ENCODE peak calls at places on chromosome 10, in eight cellular contexts. W is RWPE1, L is brain microvascular endothelial cell, J is foreskin keratinocyte, V is aorta, T is psoas muscle, S is neuronal stem cell, N is GM23248. U is an unnamed sample.

GRCh38 chr10:97940534-97940933 is 89.9 kb downstream of the CRTAC1 start:
- DNase-seq in W (no peak), L (no peak), J (no peak), V (no peak), T (no peak), S (no peak), N (no peak), U (no peak)

GRCh38 chr10:17073720-17074547 is 55.7 kb downstream of the CUBN start:
- DNase-seq in W (no peak), L (no peak), J (no peak), V (no peak), T (no peak), S (no peak), N (peak), U (no peak)

GRCh38 chr10:46283217-46283944 is 3.4 kb upstream of the ANTXRL start:
- DNase-seq in W (no peak), L (no peak), J (no peak), V (no peak), T (no peak), S (no peak), N (no peak), U (no peak)

GRCh38 chr10:104339469-104340098 is 1.3 kb upstream of the ITPRIP start:
- DNase-seq in W (no peak), L (peak), J (no peak), V (no peak), T (no peak), S (no peak), N (peak), U (no peak)

GRCh38 chr10:82358486-82359097 is 483.6 kb downstream of the NRG3 start:
- DNase-seq in W (no peak), L (no peak), J (no peak), V (no peak), T (no peak), S (no peak), N (peak), U (no peak)

GRCh38 chr10:11679946-11680345 is 62.2 kb upstream of the ECHDC3 start:
- DNase-seq in W (no peak), L (no peak), J (no peak), V (no peak), T (no peak), S (no peak), N (no peak), U (no peak)

GRCh38 chr10:90197766-90198165 is 496.4 kb downstream of the KIF20B start:
- DNase-seq in W (peak), L (peak), J (no peak), V (no peak), T (no peak), S (no peak), N (peak), U (no peak)

GRCh38 chr10:131553121-131553520 is 241.6 kb upstream of the TCERG1L start:
- DNase-seq in W (no peak), L (no peak), J (no peak), V (no peak), T (no peak), S (no peak), N (no peak), U (no peak)

GRCh38 chr10:110209926-110210662 is 2.7 kb downstream of the MXI1 start:
- DNase-seq in W (peak), L (no peak), J (no peak), V (peak), T (peak), S (no peak), N (peak), U (no peak)

GRCh38 chr10:77144664-77145063 is 492.9 kb downstream of the KCNMA1 start:
- DNase-seq in W (no peak), L (no peak), J (no peak), V (no peak), T (no peak), S (no peak), N (no peak), U (no peak)

GRCh38 chr10:96188911-96189310 is 58.8 kb downstream of the ZNF518A start:
- DNase-seq in W (no peak), L (peak), J (no peak), V (no peak), T (no peak), S (no peak), N (peak), U (no peak)

GRCh38 chr10:66238343-66238742 is 687.5 kb upstream of the LRRTM3 start:
- DNase-seq in W (no peak), L (no peak), J (no peak), V (no peak), T (no peak), S (no peak), N (no peak), U (no peak)

GRCh38 chr10:131946321-131946751 is 35.4 kb downstream of the BNIP3 start:
- DNase-seq in W (peak), L (peak), J (peak), V (peak), T (no peak), S (no peak), N (peak), U (no peak)

GRCh38 chr10:110168601-110169481 is 38.6 kb upstream of the MXI1 start:
- DNase-seq in W (no peak), L (no peak), J (no peak), V (no peak), T (no peak), S (no peak), N (no peak), U (no peak)

GRCh38 chr10:122112625-122113160 is 123.7 kb downstream of the TACC2 start:
- DNase-seq in W (peak), L (peak), J (peak), V (peak), T (peak), S (peak), N (peak), U (peak)

GRCh38 chr10:44968101-44968886 is 8.7 kb downstream of the RASSF4 start:
- DNase-seq in W (no peak), L (no peak), J (no peak), V (peak), T (no peak), S (no peak), N (peak), U (no peak)
- H3K27ac ChIP-seq in W (no peak), L (no peak), J (no peak), V (no peak), T (peak), S (no peak), N (no peak), U (peak)

GRCh38 chr10:73119952-73120351 is 9.7 kb downstream of the NUDT13 start:
- DNase-seq in W (no peak), L (no peak), J (no peak), V (no peak), T (no peak), S (no peak), N (no peak), U (no peak)

GRCh38 chr10:73116017-73116416 is 5.8 kb downstream of the NUDT13 start:
- DNase-seq in W (no peak), L (no peak), J (no peak), V (no peak), T (no peak), S (no peak), N (no peak), U (no peak)

GRCh38 chr10:73113543-73113942 is 3.3 kb downstream of the NUDT13 start:
- DNase-seq in W (no peak), L (no peak), J (no peak), V (no peak), T (no peak), S (no peak), N (peak), U (no peak)

GRCh38 chr10:73117976-73118743 is 7.9 kb downstream of the NUDT13 start:
- DNase-seq in W (peak), L (peak), J (peak), V (no peak), T (no peak), S (no peak), N (peak), U (no peak)

DNA sequence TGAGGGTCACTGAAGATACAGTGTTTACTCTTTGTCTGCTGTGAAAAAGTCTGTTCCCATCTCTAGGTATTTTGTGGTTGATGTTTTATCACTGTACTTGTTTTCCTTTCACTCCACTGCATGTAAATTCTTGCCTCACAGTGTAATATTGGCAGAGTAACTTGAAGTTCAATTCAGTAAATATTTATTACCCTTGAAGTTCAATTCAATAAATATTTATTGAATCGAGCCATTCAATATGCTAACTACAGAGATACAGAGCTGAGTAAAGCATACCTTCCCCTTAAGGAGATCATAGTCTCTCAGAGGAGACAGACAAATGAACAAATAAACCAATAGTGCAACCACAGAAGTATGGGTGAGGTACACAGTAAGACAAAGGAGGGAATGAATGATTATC is 9.2 kb downstream of the NUDT13 start:
- DNase-seq in W (no peak), L (no peak), J (no peak), V (no peak), T (no peak), S (no peak), N (no peak), U (no peak)
- H3K27ac ChIP-seq in W (no peak), L (no peak), J (no peak), V (no peak), T (peak), S (no peak), N (no peak), U (no peak)

GRCh38 chr10:13706175-13706574 is 119.4 kb downstream of the PRPF18 start:
- DNase-seq in W (no peak), L (no peak), J (no peak), V (no peak), T (no peak), S (no peak), N (no peak), U (no peak)
- H3K27ac ChIP-seq in W (peak), L (peak), J (no peak), V (no peak), T (no peak), S (no peak), N (no peak), U (no peak)

GRCh38 chr10:93363891-93364648 is 118.1 kb downstream of the MYOF start:
- DNase-seq in W (no peak), L (peak), J (no peak), V (peak), T (peak), S (no peak), N (no peak), U (no peak)
- H3K27ac ChIP-seq in W (no peak), L (no peak), J (no peak), V (no peak), T (no peak), S (no peak), N (no peak), U (no peak)

U was measured in substantia nigra.